ENCODE peak calls at places on chromosomes 6 and 20, in four cellular contexts. One of them, this sample, is unnamed.

GRCh38 chr6:118748311-118749062 is 97.1 kb upstream of the CEP85L start:
- DNase-seq in activated gamma-delta T cell treated with anti-CD3 and anti-CD28 coated beads, Interleukin-2, amount 50 U/mL, for 16 hours: no peak
- DNase-seq in SW480: no peak
- DNase-seq in stimulated activated CD8-positive, alpha-beta memory T cell treated with anti-CD3 and anti-CD28 coated beads, Interleukin-15, amount 100 ng/mL, for 1 hour: no peak
- DNase-seq in this sample: no peak

GRCh38 chr20:45052698-45053440 is 48.1 kb downstream of the KCNS1 start:
- DNase-seq in stimulated activated CD8-positive, alpha-beta memory T cell treated with anti-CD3 and anti-CD28 coated beads, Interleukin-15, amount 100 ng/mL, for 1 hour: no peak
- DNase-seq in activated gamma-delta T cell treated with anti-CD3 and anti-CD28 coated beads, Interleukin-2, amount 50 U/mL, for 16 hours: no peak
- DNase-seq in SW480: no peak
- DNase-seq in this sample: no peak

GRCh38 chr20:8755340-8756118 is 313.4 kb upstream of the PLCB4 start:
- DNase-seq in SW480: no peak
- DNase-seq in stimulated activated CD8-positive, alpha-beta memory T cell treated with anti-CD3 and anti-CD28 coated beads, Interleukin-15, amount 100 ng/mL, for 1 hour: no peak
- DNase-seq in activated gamma-delta T cell treated with anti-CD3 and anti-CD28 coated beads, Interleukin-2, amount 50 U/mL, for 16 hours: no peak
- DNase-seq in this sample: no peak

GRCh38 chr20:31670371-31671228 is 32.9 kb downstream of the COX4I2 start:
- DNase-seq in SW480: no peak
- DNase-seq in stimulated activated CD8-positive, alpha-beta memory T cell treated with anti-CD3 and anti-CD28 coated beads, Interleukin-15, amount 100 ng/mL, for 1 hour: no peak
- DNase-seq in activated gamma-delta T cell treated with anti-CD3 and anti-CD28 coated beads, Interleukin-2, amount 50 U/mL, for 16 hours: no peak
- DNase-seq in this sample: no peak

GRCh38 chr6:136016228-136017225 is 165.0 kb downstream of the PDE7B start:
- DNase-seq in stimulated activated CD8-positive, alpha-beta memory T cell treated with anti-CD3 and anti-CD28 coated beads, Interleukin-15, amount 100 ng/mL, for 1 hour: no peak
- DNase-seq in activated gamma-delta T cell treated with anti-CD3 and anti-CD28 coated beads, Interleukin-2, amount 50 U/mL, for 16 hours: no peak
- DNase-seq in SW480: no peak
- DNase-seq in this sample: no peak

GRCh38 chr6:3719462-3720308 is 31.8 kb downstream of the PXDC1 start:
- DNase-seq in SW480: no peak
- DNase-seq in activated gamma-delta T cell treated with anti-CD3 and anti-CD28 coated beads, Interleukin-2, amount 50 U/mL, for 16 hours: no peak
- DNase-seq in stimulated activated CD8-positive, alpha-beta memory T cell treated with anti-CD3 and anti-CD28 coated beads, Interleukin-15, amount 100 ng/mL, for 1 hour: no peak
- DNase-seq in this sample: no peak

GRCh38 chr20:36872857-36873256 is 3.1 kb upstream of the TLDC2 start:
- DNase-seq in SW480: no peak
- DNase-seq in stimulated activated CD8-positive, alpha-beta memory T cell treated with anti-CD3 and anti-CD28 coated beads, Interleukin-15, amount 100 ng/mL, for 1 hour: no peak
- DNase-seq in activated gamma-delta T cell treated with anti-CD3 and anti-CD28 coated beads, Interleukin-2, amount 50 U/mL, for 16 hours: no peak
- DNase-seq in this sample: no peak

GRCh38 chr6:3022765-3023662 is 23.3 kb downstream of the NQO2 start:
- DNase-seq in activated gamma-delta T cell treated with anti-CD3 and anti-CD28 coated beads, Interleukin-2, amount 50 U/mL, for 16 hours: no peak
- DNase-seq in SW480: peak
- DNase-seq in stimulated activated CD8-positive, alpha-beta memory T cell treated with anti-CD3 and anti-CD28 coated beads, Interleukin-15, amount 100 ng/mL, for 1 hour: no peak
- DNase-seq in this sample: no peak

GRCh38 chr6:31729515-31729978 is 448 bp upstream of the DDAH2 start:
- DNase-seq in stimulated activated CD8-positive, alpha-beta memory T cell treated with anti-CD3 and anti-CD28 coated beads, Interleukin-15, amount 100 ng/mL, for 1 hour: peak
- DNase-seq in activated gamma-delta T cell treated with anti-CD3 and anti-CD28 coated beads, Interleukin-2, amount 50 U/mL, for 16 hours: peak
- DNase-seq in SW480: peak
- DNase-seq in this sample: peak

GRCh38 chr6:158085261-158086053 is 82.6 kb downstream of the SERAC1 start:
- DNase-seq in SW480: no peak
- DNase-seq in stimulated activated CD8-positive, alpha-beta memory T cell treated with anti-CD3 and anti-CD28 coated beads, Interleukin-15, amount 100 ng/mL, for 1 hour: no peak
- DNase-seq in activated gamma-delta T cell treated with anti-CD3 and anti-CD28 coated beads, Interleukin-2, amount 50 U/mL, for 16 hours: no peak
- DNase-seq in this sample: peak

GRCh38 chr20:51428451-51429143 is 113.9 kb downstream of the NFATC2 start:
- DNase-seq in SW480: no peak
- DNase-seq in activated gamma-delta T cell treated with anti-CD3 and anti-CD28 coated beads, Interleukin-2, amount 50 U/mL, for 16 hours: no peak
- DNase-seq in stimulated activated CD8-positive, alpha-beta memory T cell treated with anti-CD3 and anti-CD28 coated beads, Interleukin-15, amount 100 ng/mL, for 1 hour: no peak
- DNase-seq in this sample: no peak